ENCODE peak calls at places on chromosomes 7 and 10, in four cellular contexts. Z, W, G and J are unnamed samples.

GRCh38 chr10:29883231-29883630 is 176.2 kb downstream of the JCAD start:
- DNase-seq in W (no peak), Z (no peak), G (no peak), J (no peak)

GRCh38 chr7:139797607-139798006 is 19.8 kb upstream of the HIPK2 start:
- DNase-seq in Z (no peak), G (no peak), W (no peak), J (no peak)

GRCh38 chr7:28685291-28685659 is 272.9 kb downstream of the TRIL start:
- DNase-seq in W (no peak), G (no peak), Z (no peak), J (no peak)

GRCh38 chr7:378041-378420 is 88.1 kb downstream of the FOXL3 start:
- DNase-seq in G (no peak), W (no peak), Z (no peak), J (no peak)

GRCh38 chr10:88881335-88881734 is 1.3 kb downstream of the STAMBPL1 start:
- DNase-seq in Z (no peak), G (no peak), W (no peak), J (no peak)

GRCh38 chr7:134766779-134767566 is 12.5 kb upstream of the CALD1 start:
- DNase-seq in Z (peak), G (peak), W (no peak), J (no peak)

GRCh38 chr7:81887098-81887497 is 117.3 kb upstream of the HGF start:
- DNase-seq in G (no peak), Z (peak), W (no peak), J (no peak)

GRCh38 chr10:13272164-13272571 is 27.7 kb downstream of the PHYH start:
- DNase-seq in G (peak), Z (no peak), W (no peak), J (no peak)

GRCh38 chr10:60877777-60878120 is 66.2 kb downstream of the RHOBTB1 start:
- DNase-seq in G (no peak), W (no peak), Z (no peak), J (no peak)

GRCh38 chr7:31747553-31747952 is 60.5 kb downstream of the PPP1R17 start:
- DNase-seq in Z (no peak), W (peak), G (no peak), J (no peak)

GRCh38 chr7:12291870-12292269 is 80.8 kb downstream of the TMEM106B start:
- DNase-seq in W (peak), Z (no peak), G (peak), J (no peak)

GRCh38 chr10:133307776-133308430 is 769 bp downstream of the TUBGCP2 start:
- DNase-seq in G (peak), W (peak), Z (peak), J (peak)

GRCh38 chr7:78601728-78602127 is 803.2 kb downstream of the PHTF2 start:
- DNase-seq in W (no peak), Z (no peak), G (no peak), J (no peak)

GRCh38 chr10:101995451-101996063 is 60.4 kb downstream of the ARMH3 start:
- DNase-seq in W (no peak), G (peak), Z (no peak), J (no peak)

GRCh38 chr7:114825423-114825951 is 96.4 kb upstream of the MDFIC start:
- DNase-seq in W (no peak), G (no peak), Z (no peak), J (no peak)

GRCh38 chr7:118352854-118353453 is 128.4 kb downstream of the ANKRD7 start:
- DNase-seq in Z (no peak), G (peak), W (peak), J (no peak)

GRCh38 chr10:95782274-95782830 is 26.4 kb downstream of the ENTPD1 start:
- DNase-seq in W (no peak), G (no peak), Z (no peak), J (no peak)

DNA sequence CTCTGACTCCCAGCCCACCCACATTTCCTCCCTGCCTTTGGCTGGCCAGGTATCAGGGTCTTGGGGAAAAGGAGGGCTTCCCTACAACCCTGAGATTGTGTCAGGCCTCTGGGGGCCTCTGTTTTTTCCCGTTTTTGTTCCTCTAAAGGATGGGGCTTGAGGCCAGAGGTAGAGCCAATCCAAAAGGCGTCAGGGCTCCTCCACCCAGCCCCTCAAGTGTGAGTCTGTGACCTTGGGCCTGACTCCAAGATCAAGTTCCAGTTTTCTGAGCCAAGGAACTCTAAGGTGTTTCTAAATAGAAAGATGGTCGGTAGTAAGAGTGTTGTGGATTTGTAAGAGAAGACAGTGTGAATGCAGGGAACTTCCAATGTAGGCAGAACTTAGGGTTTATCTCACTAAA is 6.6 kb downstream of the EEPD1 start:
- DNase-seq in Z (no peak), G (no peak), W (no peak), J (no peak)
- TF ChIP-seq FOXK2 in Z (no peak), G (no peak), W (no peak), J (no peak)

DNA sequence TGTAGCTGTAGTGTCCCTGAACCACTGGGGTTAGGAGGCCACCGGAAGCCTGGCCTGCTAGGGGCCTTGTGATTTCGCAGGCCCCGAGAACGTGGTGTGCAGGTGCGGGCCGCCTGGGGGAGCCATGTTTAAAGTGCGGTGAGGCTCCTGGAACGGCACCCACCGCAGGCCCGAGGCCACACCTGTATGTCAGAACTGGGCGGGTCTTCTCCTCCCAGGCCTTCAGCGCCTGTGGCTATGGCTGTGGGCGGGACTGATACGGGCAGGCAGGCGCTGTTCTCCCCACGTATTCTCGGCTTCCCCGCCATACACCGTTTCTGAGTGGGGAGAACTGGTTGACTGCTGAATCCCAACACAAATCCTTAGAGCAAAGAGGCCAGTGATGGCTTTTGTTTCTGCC is 74.8 kb downstream of the DNAJB6 start:
- DNase-seq in Z (no peak), W (peak), G (no peak), J (no peak)
- TF ChIP-seq FOXM1 in Z (no peak), W (no peak), G (no peak), J (no peak)

GRCh38 chr7:74028321-74028812 is 394 bp downstream of the ELN start:
- DNase-seq in W (no peak), G (no peak), Z (no peak), J (no peak)
- TF ChIP-seq FOXK2 in W (no peak), G (no peak), Z (no peak), J (no peak)

GRCh38 chr7:34070486-34071323 is 165.4 kb downstream of the BMPER start:
- DNase-seq in Z (no peak), W (no peak), G (no peak), J (no peak)
- TF ChIP-seq FOXM1 in Z (no peak), W (no peak), G (no peak), J (no peak)